ENCODE peak calls at places on chromosomes 12 and 14, in four cellular contexts. One of them, this sample, is unnamed.

GRCh38 chr12:86710110-86710509 is 453.9 kb upstream of the MGAT4C start:
- DNase-seq in K562: no peak
- DNase-seq in H1: no peak
- DNase-seq in GM12878: no peak
- DNase-seq in this sample: no peak

GRCh38 chr12:42238240-42239140 is at the start of gene YAF2:
- DNase-seq in K562: peak; percentile 94
- DNase-seq in H1: no peak
- DNase-seq in GM12878: peak; percentile 32
- DNase-seq in this sample: peak; percentile 74

GRCh38 chr14:48805315-48805714 is 780.9 kb downstream of the RPS29 start:
- DNase-seq in H1: peak; percentile 51
- DNase-seq in GM12878: no peak
- DNase-seq in K562: no peak
- DNase-seq in this sample: peak; percentile 15

GRCh38 chr12:3042394-3042793 is 34.8 kb upstream of the TSPAN9 start:
- DNase-seq in K562: no peak
- DNase-seq in H1: no peak
- DNase-seq in GM12878: no peak
- DNase-seq in this sample: no peak

GRCh38 chr14:90758959-90759358 is 57.3 kb downstream of the TTC7B start:
- DNase-seq in H1: no peak
- DNase-seq in K562: no peak
- DNase-seq in GM12878: no peak
- DNase-seq in this sample: no peak

GRCh38 chr14:56474419-56475022 is 105.1 kb upstream of the TMEM260 start:
- DNase-seq in GM12878: no peak
- DNase-seq in H1: no peak
- DNase-seq in K562: peak; percentile 9
- DNase-seq in this sample: peak; percentile 16

GRCh38 chr14:65210118-65210826 is 108.0 kb upstream of the MAX start:
- DNase-seq in K562: no peak
- DNase-seq in H1: no peak
- DNase-seq in GM12878: peak; percentile 71
- DNase-seq in this sample: no peak

GRCh38 chr14:77406718-77407117 is 16.6 kb downstream of the NOXRED1 start:
- DNase-seq in K562: peak; percentile 29
- DNase-seq in GM12878: no peak
- DNase-seq in H1: no peak
- DNase-seq in this sample: no peak

GRCh38 chr12:41211466-41211865 is 23.3 kb downstream of the PDZRN4 start:
- DNase-seq in K562: no peak
- DNase-seq in GM12878: no peak
- DNase-seq in H1: no peak
- DNase-seq in this sample: no peak

GRCh38 chr14:102777711-102778615 is 714 bp downstream of the TRAF3 start:
- DNase-seq in H1: no peak
- DNase-seq in GM12878: no peak
- DNase-seq in K562: peak; percentile 66
- DNase-seq in this sample: no peak

GRCh38 chr12:61365001-61365400 is 895.2 kb upstream of the USP15 start:
- DNase-seq in K562: no peak
- DNase-seq in GM12878: no peak
- DNase-seq in H1: no peak
- DNase-seq in this sample: no peak

GRCh38 chr14:99721792-99722516 is 37.9 kb downstream of the CYP46A1 start:
- DNase-seq in H1: no peak
- DNase-seq in GM12878: no peak
- DNase-seq in K562: no peak
- DNase-seq in this sample: no peak

GRCh38 chr12:113060336-113060960 is 3.9 kb downstream of the DTX1 start:
- DNase-seq in K562: no peak
- DNase-seq in GM12878: no peak
- DNase-seq in H1: no peak
- DNase-seq in this sample: no peak

GRCh38 chr12:132827763-132828703 is 636 bp downstream of the GOLGA3 start:
- DNase-seq in GM12878: no peak
- DNase-seq in K562: no peak
- DNase-seq in H1: no peak
- DNase-seq in this sample: peak; percentile 28

GRCh38 chr12:110688446-110689001 is 391 bp downstream of the HVCN1 start:
- DNase-seq in H1: no peak
- DNase-seq in K562: no peak
- DNase-seq in GM12878: no peak
- DNase-seq in this sample: no peak

GRCh38 chr12:120674172-120674571 is 12.8 kb upstream of the MLEC start:
- DNase-seq in H1: no peak
- DNase-seq in GM12878: no peak
- DNase-seq in K562: no peak
- DNase-seq in this sample: no peak

GRCh38 chr14:101895256-101895655 is 69.1 kb upstream of the DYNC1H1 start:
- DNase-seq in GM12878: no peak
- DNase-seq in K562: no peak
- DNase-seq in H1: no peak
- DNase-seq in this sample: no peak

GRCh38 chr14:70013269-70013873 is 134.2 kb downstream of the SMOC1 start:
- DNase-seq in K562: peak; percentile 61
- DNase-seq in H1: peak; percentile 34
- DNase-seq in GM12878: no peak
- DNase-seq in this sample: peak; percentile 41

GRCh38 chr12:49293056-49293956 is 1.6 kb upstream of the PRPH start:
- DNase-seq in GM12878: no peak
- DNase-seq in K562: no peak
- DNase-seq in H1: no peak
- DNase-seq in this sample: no peak

GRCh38 chr12:13452955-13453570 is 256.5 kb downstream of the EMP1 start:
- DNase-seq in GM12878: no peak
- DNase-seq in H1: no peak
- DNase-seq in K562: no peak
- DNase-seq in this sample: no peak

GRCh38 chr14:69047255-69047654 is 68.2 kb upstream of the ACTN1 start:
- DNase-seq in H1: no peak
- DNase-seq in GM12878: no peak
- DNase-seq in K562: no peak
- DNase-seq in this sample: no peak

GRCh38 chr14:57492859-57493258 is 798 bp downstream of the CCDC198 start:
- DNase-seq in H1: no peak
- DNase-seq in K562: no peak
- DNase-seq in GM12878: no peak
- DNase-seq in this sample: peak; percentile 22

GRCh38 chr12:132560421-132560830 is 50.0 kb downstream of the LRCOL1 start:
- DNase-seq in H1: no peak
- DNase-seq in K562: peak; percentile 80
- DNase-seq in GM12878: no peak
- DNase-seq in this sample: no peak

GRCh38 chr12:56078931-56079728 is 835 bp upstream of the ERBB3 start:
- DNase-seq in H1: peak; percentile 82
- DNase-seq in GM12878: no peak
- DNase-seq in K562: peak; percentile 88
- DNase-seq in this sample: peak; percentile 81

GRCh38 chr14:60485600-60486251 is at the start of gene C14orf39:
- DNase-seq in GM12878: no peak
- DNase-seq in K562: peak; percentile 80
- DNase-seq in H1: no peak
- DNase-seq in this sample: no peak

GRCh38 chr12:25997401-25997973 is 39.0 kb downstream of the RASSF8 start:
- DNase-seq in K562: no peak
- DNase-seq in GM12878: no peak
- DNase-seq in H1: no peak
- DNase-seq in this sample: no peak

GRCh38 chr12:113204806-113205205 is 16.5 kb upstream of the TPCN1 start:
- DNase-seq in GM12878: no peak
- DNase-seq in H1: no peak
- DNase-seq in K562: no peak
- DNase-seq in this sample: no peak

GRCh38 chr12:98686603-98687002 is 41.5 kb downstream of the APAF1 start:
- DNase-seq in GM12878: no peak
- DNase-seq in H1: no peak
- DNase-seq in K562: no peak
- DNase-seq in this sample: no peak

GRCh38 chr14:71022015-71022919 is 115.0 kb downstream of the PCNX1 start:
- DNase-seq in H1: no peak
- DNase-seq in GM12878: no peak
- DNase-seq in K562: no peak
- DNase-seq in this sample: no peak

GRCh38 chr14:104001003-104001402 is 58.7 kb upstream of the RD3L start:
- DNase-seq in K562: peak; percentile 12
- DNase-seq in H1: no peak
- DNase-seq in GM12878: no peak
- DNase-seq in this sample: peak; percentile 21

GRCh38 chr12:80201908-80202307 is 102.6 kb downstream of the OTOGL start:
- DNase-seq in H1: no peak
- DNase-seq in GM12878: no peak
- DNase-seq in K562: no peak
- DNase-seq in this sample: no peak

GRCh38 chr14:90383731-90384542 is 12.9 kb upstream of the CALM1 start:
- DNase-seq in H1: no peak
- DNase-seq in K562: peak; percentile 24
- DNase-seq in GM12878: no peak
- DNase-seq in this sample: peak; percentile 13

GRCh38 chr14:74578479-74578878 is 33.6 kb downstream of the LTBP2 start:
- DNase-seq in K562: no peak
- DNase-seq in H1: no peak
- DNase-seq in GM12878: no peak
- DNase-seq in this sample: no peak

GRCh38 chr12:82461851-82462250 is 103.5 kb downstream of the METTL25 start:
- DNase-seq in GM12878: no peak
- DNase-seq in H1: no peak
- DNase-seq in K562: no peak
- DNase-seq in this sample: no peak
- TF ChIP-seq BRCA1 in GM12878: no peak
- TF ChIP-seq BRCA1 in H1: no peak
- TF ChIP-seq BRCA1 in K562: no peak
- TF ChIP-seq BRCA1 in this sample: no peak

GRCh38 chr12:102540856-102541385 is 60.6 kb upstream of the IGF1 start:
- DNase-seq in H1: no peak
- DNase-seq in K562: no peak
- DNase-seq in GM12878: no peak
- DNase-seq in this sample: no peak

GRCh38 chr12:102543931-102544485 is 63.6 kb upstream of the IGF1 start:
- DNase-seq in GM12878: no peak
- DNase-seq in H1: no peak
- DNase-seq in K562: no peak
- DNase-seq in this sample: no peak

GRCh38 chr12:102542816-102543448 is 62.6 kb upstream of the IGF1 start:
- DNase-seq in GM12878: no peak
- DNase-seq in H1: no peak
- DNase-seq in K562: no peak
- DNase-seq in this sample: no peak

GRCh38 chr12:102543494-102543893 is 63.1 kb upstream of the IGF1 start:
- DNase-seq in K562: no peak
- DNase-seq in H1: no peak
- DNase-seq in GM12878: no peak
- DNase-seq in this sample: no peak

GRCh38 chr12:102539651-102540553 is 59.5 kb upstream of the IGF1 start:
- DNase-seq in GM12878: no peak
- DNase-seq in K562: no peak
- DNase-seq in H1: no peak
- DNase-seq in this sample: peak; percentile 31
- TF ChIP-seq BRCA1 in GM12878: no peak
- TF ChIP-seq BRCA1 in K562: no peak
- TF ChIP-seq BRCA1 in H1: no peak
- TF ChIP-seq BRCA1 in this sample: no peak

GRCh38 chr12:71441350-71441748 is 1.8 kb downstream of the LGR5 start:
- DNase-seq in GM12878: no peak
- DNase-seq in K562: no peak
- DNase-seq in H1: no peak
- DNase-seq in this sample: no peak

GRCh38 chr12:71439362-71439612 is 311 bp upstream of the LGR5 start:
- DNase-seq in K562: no peak
- DNase-seq in GM12878: no peak
- DNase-seq in H1: no peak
- DNase-seq in this sample: no peak

GRCh38 chr12:71441836-71442566 is 2.4 kb downstream of the LGR5 start:
- DNase-seq in H1: no peak
- DNase-seq in GM12878: no peak
- DNase-seq in K562: no peak
- DNase-seq in this sample: no peak

GRCh38 chr12:71439613-71440392 is at the start of gene LGR5:
- DNase-seq in K562: no peak
- DNase-seq in H1: no peak
- DNase-seq in GM12878: no peak
- DNase-seq in this sample: peak; percentile 85

DNA sequence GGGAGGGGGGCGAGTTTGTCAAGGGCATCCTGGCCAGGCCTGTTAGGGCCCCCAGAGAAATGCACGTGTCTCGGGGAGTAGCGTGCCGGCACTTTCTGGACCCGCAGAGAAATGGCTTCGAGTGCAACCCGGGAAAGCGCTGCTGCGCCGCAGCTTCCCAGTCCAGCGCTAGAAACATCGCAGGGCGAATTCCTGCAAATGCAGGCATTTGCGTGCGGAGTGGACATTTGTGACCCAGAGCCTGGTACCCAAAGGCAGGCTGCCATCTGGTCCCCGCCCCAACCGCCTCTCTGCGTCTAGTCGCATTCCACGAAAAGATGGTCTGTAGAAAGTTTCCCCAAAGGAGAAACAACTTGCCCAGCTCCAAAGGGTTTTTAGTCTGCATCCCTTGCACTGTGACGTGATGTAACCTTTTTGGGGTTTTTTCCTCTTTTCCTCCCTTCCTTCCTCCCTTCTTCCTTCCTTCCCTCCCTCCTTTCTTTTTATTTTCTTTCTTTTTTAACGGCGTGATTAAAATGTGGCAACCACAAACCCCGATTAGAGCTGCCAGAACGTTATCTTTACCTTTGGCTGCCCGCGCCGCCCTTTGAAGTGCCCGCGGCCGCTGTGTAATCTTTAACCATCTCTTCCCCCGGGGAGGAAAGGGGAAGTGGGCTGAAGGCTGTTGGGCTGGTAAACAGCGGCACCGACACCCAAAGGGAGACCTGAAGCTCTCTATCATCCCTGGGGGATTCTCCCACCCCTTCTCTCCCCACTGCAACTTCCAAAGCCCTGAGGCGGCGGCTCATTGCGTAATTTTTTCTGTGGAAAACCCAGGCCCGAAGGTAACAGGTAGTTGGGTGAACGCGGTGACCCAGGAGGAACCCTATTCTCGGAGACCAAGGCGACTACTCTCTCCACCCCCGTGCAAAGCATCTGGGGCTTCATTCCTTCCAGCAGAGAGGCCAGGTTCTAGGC is 1.1 kb downstream of the LGR5 start:
- DNase-seq in K562: no peak
- DNase-seq in H1: no peak
- DNase-seq in GM12878: no peak
- DNase-seq in this sample: peak; percentile 96
- TF ChIP-seq BRCA1 in K562: no peak
- TF ChIP-seq BRCA1 in H1: no peak
- TF ChIP-seq BRCA1 in GM12878: no peak
- TF ChIP-seq BRCA1 in this sample: no peak

DNA sequence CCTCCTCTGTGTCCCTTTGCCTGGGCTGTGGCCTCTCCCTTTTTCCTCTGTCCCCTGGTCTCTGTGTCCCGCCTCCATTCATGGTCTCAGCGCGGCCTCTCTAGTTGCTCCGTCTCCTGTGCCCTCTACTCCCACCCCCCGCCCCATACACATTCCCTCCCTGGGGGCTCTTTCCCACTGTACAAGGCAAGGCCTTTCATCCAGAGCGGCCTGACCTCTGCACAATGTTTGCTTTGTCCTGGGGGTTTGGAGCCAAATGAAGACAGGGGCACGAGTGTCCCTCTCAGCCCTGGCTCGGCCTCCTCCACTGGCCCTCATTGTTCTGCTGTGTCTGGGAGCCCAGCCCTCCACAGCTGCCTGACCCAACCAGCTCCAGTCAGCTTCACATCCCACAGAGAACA is 678.6 kb downstream of the BCL11B start:
- DNase-seq in K562: no peak
- DNase-seq in GM12878: no peak
- DNase-seq in H1: no peak
- DNase-seq in this sample: no peak
- TF ChIP-seq BRCA1 in K562: no peak
- TF ChIP-seq BRCA1 in GM12878: no peak
- TF ChIP-seq BRCA1 in H1: no peak
- TF ChIP-seq BRCA1 in this sample: no peak

This sample was measured in HepG2.